ENCODE peak calls at places on chromosomes 16 and 17, in nine cellular contexts. One of them, this sample, is unnamed.

GRCh38 chr16:46830417-46830901 is 521 bp downstream of the C16orf87 start:
- DNase-seq in SIG-M5: no peak
- DNase-seq in mucosa of descending colon: peak; percentile 73
- DNase-seq in activated CD4-positive, alpha-beta memory T cell treated with anti-CD3 and anti-CD28 coated beads, Interleukin-2, amount 10 ng/mL, durations not matched to agents 7 days and 5 days: peak; percentile 51
- DNase-seq in ELR: peak; percentile 50
- DNase-seq in left ventricle myocardium superior: peak; percentile 64
- DNase-seq in Peyer's patch: peak; percentile 47
- DNase-seq in CD14-positive monocyte: no peak
- DNase-seq in immature natural killer cell: no peak
- DNase-seq in this sample: no peak

GRCh38 chr16:29662729-29663019 is 373 bp upstream of the SPN start:
- DNase-seq in left ventricle myocardium superior: no peak
- DNase-seq in CD14-positive monocyte: no peak
- DNase-seq in SIG-M5: no peak
- DNase-seq in immature natural killer cell: peak; percentile 80
- DNase-seq in activated CD4-positive, alpha-beta memory T cell treated with anti-CD3 and anti-CD28 coated beads, Interleukin-2, amount 10 ng/mL, durations not matched to agents 7 days and 5 days: peak; percentile 64
- DNase-seq in mucosa of descending colon: peak; percentile 53
- DNase-seq in Peyer's patch: peak; percentile 72
- DNase-seq in ELR: no peak
- DNase-seq in this sample: no peak

GRCh38 chr16:54176376-54176901 is 110.1 kb downstream of the IRX3 start:
- DNase-seq in SIG-M5: no peak
- DNase-seq in Peyer's patch: no peak
- DNase-seq in immature natural killer cell: no peak
- DNase-seq in mucosa of descending colon: no peak
- DNase-seq in left ventricle myocardium superior: no peak
- DNase-seq in ELR: no peak
- DNase-seq in CD14-positive monocyte: no peak
- DNase-seq in activated CD4-positive, alpha-beta memory T cell treated with anti-CD3 and anti-CD28 coated beads, Interleukin-2, amount 10 ng/mL, durations not matched to agents 7 days and 5 days: no peak
- DNase-seq in this sample: no peak

GRCh38 chr16:89921699-89922476 is 1.3 kb upstream of the TUBB3 start:
- DNase-seq in Peyer's patch: peak; percentile 23
- DNase-seq in mucosa of descending colon: peak; percentile 61
- DNase-seq in SIG-M5: no peak
- DNase-seq in ELR: peak; percentile 99
- DNase-seq in immature natural killer cell: no peak
- DNase-seq in left ventricle myocardium superior: peak; percentile 88
- DNase-seq in activated CD4-positive, alpha-beta memory T cell treated with anti-CD3 and anti-CD28 coated beads, Interleukin-2, amount 10 ng/mL, durations not matched to agents 7 days and 5 days: peak; percentile 54
- DNase-seq in CD14-positive monocyte: peak; percentile 53
- DNase-seq in this sample: peak; percentile 85

GRCh38 chr17:27762527-27763305 is 37.6 kb downstream of the NOS2 start:
- DNase-seq in immature natural killer cell: no peak
- DNase-seq in Peyer's patch: no peak
- DNase-seq in SIG-M5: no peak
- DNase-seq in CD14-positive monocyte: no peak
- DNase-seq in ELR: peak; percentile 36
- DNase-seq in mucosa of descending colon: no peak
- DNase-seq in left ventricle myocardium superior: no peak
- DNase-seq in activated CD4-positive, alpha-beta memory T cell treated with anti-CD3 and anti-CD28 coated beads, Interleukin-2, amount 10 ng/mL, durations not matched to agents 7 days and 5 days: peak; percentile 38
- DNase-seq in this sample: no peak

GRCh38 chr16:88762941-88763340 is 22.1 kb downstream of the PIEZO1 start:
- DNase-seq in immature natural killer cell: no peak
- DNase-seq in SIG-M5: no peak
- DNase-seq in left ventricle myocardium superior: no peak
- DNase-seq in CD14-positive monocyte: no peak
- DNase-seq in activated CD4-positive, alpha-beta memory T cell treated with anti-CD3 and anti-CD28 coated beads, Interleukin-2, amount 10 ng/mL, durations not matched to agents 7 days and 5 days: no peak
- DNase-seq in Peyer's patch: no peak
- DNase-seq in mucosa of descending colon: no peak
- DNase-seq in ELR: no peak
- DNase-seq in this sample: no peak

GRCh38 chr17:48179071-48179945 is 71.7 kb downstream of the SNX11 start:
- DNase-seq in immature natural killer cell: no peak
- DNase-seq in mucosa of descending colon: no peak
- DNase-seq in ELR: no peak
- DNase-seq in Peyer's patch: no peak
- DNase-seq in left ventricle myocardium superior: no peak
- DNase-seq in SIG-M5: no peak
- DNase-seq in CD14-positive monocyte: no peak
- DNase-seq in activated CD4-positive, alpha-beta memory T cell treated with anti-CD3 and anti-CD28 coated beads, Interleukin-2, amount 10 ng/mL, durations not matched to agents 7 days and 5 days: no peak
- DNase-seq in this sample: no peak

GRCh38 chr17:28426081-28426519 is 20.1 kb upstream of the SLC46A1 start:
- DNase-seq in SIG-M5: no peak
- DNase-seq in immature natural killer cell: no peak
- DNase-seq in mucosa of descending colon: peak; percentile 44
- DNase-seq in ELR: peak; percentile 45
- DNase-seq in left ventricle myocardium superior: no peak
- DNase-seq in CD14-positive monocyte: no peak
- DNase-seq in Peyer's patch: no peak
- DNase-seq in activated CD4-positive, alpha-beta memory T cell treated with anti-CD3 and anti-CD28 coated beads, Interleukin-2, amount 10 ng/mL, durations not matched to agents 7 days and 5 days: no peak
- DNase-seq in this sample: no peak

GRCh38 chr17:6164996-6165395 is 94.8 kb downstream of the WSCD1 start:
- DNase-seq in activated CD4-positive, alpha-beta memory T cell treated with anti-CD3 and anti-CD28 coated beads, Interleukin-2, amount 10 ng/mL, durations not matched to agents 7 days and 5 days: no peak
- DNase-seq in ELR: no peak
- DNase-seq in CD14-positive monocyte: no peak
- DNase-seq in left ventricle myocardium superior: no peak
- DNase-seq in Peyer's patch: no peak
- DNase-seq in mucosa of descending colon: no peak
- DNase-seq in SIG-M5: no peak
- DNase-seq in immature natural killer cell: no peak
- DNase-seq in this sample: no peak

GRCh38 chr17:40450175-40450574 is 6.9 kb downstream of the IGFBP4 start:
- DNase-seq in immature natural killer cell: no peak
- DNase-seq in activated CD4-positive, alpha-beta memory T cell treated with anti-CD3 and anti-CD28 coated beads, Interleukin-2, amount 10 ng/mL, durations not matched to agents 7 days and 5 days: peak; percentile 43
- DNase-seq in left ventricle myocardium superior: peak; percentile 39
- DNase-seq in mucosa of descending colon: peak; percentile 82
- DNase-seq in Peyer's patch: peak; percentile 38
- DNase-seq in SIG-M5: no peak
- DNase-seq in ELR: peak; percentile 66
- DNase-seq in CD14-positive monocyte: no peak
- DNase-seq in this sample: no peak

GRCh38 chr16:85042126-85042525 is 14.5 kb downstream of the KIAA0513 start:
- DNase-seq in left ventricle myocardium superior: no peak
- DNase-seq in mucosa of descending colon: no peak
- DNase-seq in SIG-M5: no peak
- DNase-seq in Peyer's patch: no peak
- DNase-seq in ELR: no peak
- DNase-seq in immature natural killer cell: no peak
- DNase-seq in activated CD4-positive, alpha-beta memory T cell treated with anti-CD3 and anti-CD28 coated beads, Interleukin-2, amount 10 ng/mL, durations not matched to agents 7 days and 5 days: no peak
- DNase-seq in CD14-positive monocyte: no peak
- DNase-seq in this sample: no peak

GRCh38 chr16:79093554-79093967 is 507.0 kb downstream of the MAF start:
- DNase-seq in mucosa of descending colon: no peak
- DNase-seq in left ventricle myocardium superior: no peak
- DNase-seq in activated CD4-positive, alpha-beta memory T cell treated with anti-CD3 and anti-CD28 coated beads, Interleukin-2, amount 10 ng/mL, durations not matched to agents 7 days and 5 days: peak; percentile 47
- DNase-seq in immature natural killer cell: peak; percentile 63
- DNase-seq in CD14-positive monocyte: peak; percentile 84
- DNase-seq in Peyer's patch: peak; percentile 43
- DNase-seq in SIG-M5: peak; percentile 78
- DNase-seq in ELR: no peak
- DNase-seq in this sample: no peak

GRCh38 chr16:89048871-89049422 is 44.7 kb upstream of the ACSF3 start:
- DNase-seq in ELR: no peak
- DNase-seq in activated CD4-positive, alpha-beta memory T cell treated with anti-CD3 and anti-CD28 coated beads, Interleukin-2, amount 10 ng/mL, durations not matched to agents 7 days and 5 days: no peak
- DNase-seq in CD14-positive monocyte: no peak
- DNase-seq in mucosa of descending colon: peak; percentile 19
- DNase-seq in Peyer's patch: no peak
- DNase-seq in SIG-M5: no peak
- DNase-seq in immature natural killer cell: no peak
- DNase-seq in left ventricle myocardium superior: peak; percentile 15
- DNase-seq in this sample: no peak

GRCh38 chr16:89210165-89210903 is 7.2 kb upstream of the ZNF778 start:
- DNase-seq in ELR: no peak
- DNase-seq in Peyer's patch: no peak
- DNase-seq in CD14-positive monocyte: no peak
- DNase-seq in left ventricle myocardium superior: no peak
- DNase-seq in immature natural killer cell: no peak
- DNase-seq in mucosa of descending colon: no peak
- DNase-seq in SIG-M5: no peak
- DNase-seq in activated CD4-positive, alpha-beta memory T cell treated with anti-CD3 and anti-CD28 coated beads, Interleukin-2, amount 10 ng/mL, durations not matched to agents 7 days and 5 days: no peak
- DNase-seq in this sample: no peak

GRCh38 chr17:37607637-37608368 is 1.4 kb downstream of the SYNRG start:
- DNase-seq in immature natural killer cell: peak; percentile 60
- DNase-seq in SIG-M5: no peak
- DNase-seq in Peyer's patch: peak; percentile 65
- DNase-seq in mucosa of descending colon: peak; percentile 39
- DNase-seq in left ventricle myocardium superior: no peak
- DNase-seq in CD14-positive monocyte: no peak
- DNase-seq in activated CD4-positive, alpha-beta memory T cell treated with anti-CD3 and anti-CD28 coated beads, Interleukin-2, amount 10 ng/mL, durations not matched to agents 7 days and 5 days: peak; percentile 42
- DNase-seq in ELR: no peak
- DNase-seq in this sample: no peak

GRCh38 chr17:82372591-82373452 is 1.3 kb downstream of the UTS2R start:
- DNase-seq in CD14-positive monocyte: no peak
- DNase-seq in left ventricle myocardium superior: no peak
- DNase-seq in Peyer's patch: no peak
- DNase-seq in immature natural killer cell: no peak
- DNase-seq in SIG-M5: no peak
- DNase-seq in ELR: no peak
- DNase-seq in mucosa of descending colon: no peak
- DNase-seq in activated CD4-positive, alpha-beta memory T cell treated with anti-CD3 and anti-CD28 coated beads, Interleukin-2, amount 10 ng/mL, durations not matched to agents 7 days and 5 days: no peak
- DNase-seq in this sample: no peak

GRCh38 chr17:12421646-12422306 is 243.9 kb upstream of the MYOCD start:
- DNase-seq in activated CD4-positive, alpha-beta memory T cell treated with anti-CD3 and anti-CD28 coated beads, Interleukin-2, amount 10 ng/mL, durations not matched to agents 7 days and 5 days: no peak
- DNase-seq in SIG-M5: no peak
- DNase-seq in immature natural killer cell: no peak
- DNase-seq in left ventricle myocardium superior: no peak
- DNase-seq in Peyer's patch: no peak
- DNase-seq in mucosa of descending colon: no peak
- DNase-seq in CD14-positive monocyte: no peak
- DNase-seq in ELR: no peak
- DNase-seq in this sample: no peak

GRCh38 chr17:41402161-41402560 is 4.8 kb upstream of the KRT31 start:
- DNase-seq in SIG-M5: no peak
- DNase-seq in mucosa of descending colon: no peak
- DNase-seq in Peyer's patch: no peak
- DNase-seq in immature natural killer cell: no peak
- DNase-seq in left ventricle myocardium superior: no peak
- DNase-seq in CD14-positive monocyte: no peak
- DNase-seq in ELR: peak; percentile 25
- DNase-seq in activated CD4-positive, alpha-beta memory T cell treated with anti-CD3 and anti-CD28 coated beads, Interleukin-2, amount 10 ng/mL, durations not matched to agents 7 days and 5 days: no peak
- DNase-seq in this sample: no peak

GRCh38 chr16:52869243-52869642 is 183.5 kb downstream of the CHD9NB start:
- DNase-seq in left ventricle myocardium superior: no peak
- DNase-seq in activated CD4-positive, alpha-beta memory T cell treated with anti-CD3 and anti-CD28 coated beads, Interleukin-2, amount 10 ng/mL, durations not matched to agents 7 days and 5 days: no peak
- DNase-seq in CD14-positive monocyte: no peak
- DNase-seq in immature natural killer cell: no peak
- DNase-seq in SIG-M5: no peak
- DNase-seq in mucosa of descending colon: no peak
- DNase-seq in ELR: no peak
- DNase-seq in Peyer's patch: no peak
- DNase-seq in this sample: no peak

GRCh38 chr17:808003-808294 is 25.8 kb downstream of the MRM3 start:
- DNase-seq in left ventricle myocardium superior: no peak
- DNase-seq in Peyer's patch: no peak
- DNase-seq in activated CD4-positive, alpha-beta memory T cell treated with anti-CD3 and anti-CD28 coated beads, Interleukin-2, amount 10 ng/mL, durations not matched to agents 7 days and 5 days: no peak
- DNase-seq in ELR: no peak
- DNase-seq in CD14-positive monocyte: no peak
- DNase-seq in SIG-M5: no peak
- DNase-seq in mucosa of descending colon: no peak
- DNase-seq in immature natural killer cell: no peak
- DNase-seq in this sample: no peak

GRCh38 chr16:30184430-30185140 is 1.2 kb downstream of the CORO1A start:
- DNase-seq in ELR: no peak
- DNase-seq in SIG-M5: no peak
- DNase-seq in left ventricle myocardium superior: peak; percentile 53
- DNase-seq in CD14-positive monocyte: peak; percentile 57
- DNase-seq in Peyer's patch: peak; percentile 62
- DNase-seq in mucosa of descending colon: peak; percentile 42
- DNase-seq in immature natural killer cell: no peak
- DNase-seq in activated CD4-positive, alpha-beta memory T cell treated with anti-CD3 and anti-CD28 coated beads, Interleukin-2, amount 10 ng/mL, durations not matched to agents 7 days and 5 days: no peak
- DNase-seq in this sample: peak; percentile 54

GRCh38 chr17:43696891-43697290 is 35.2 kb upstream of the MEOX1 start:
- DNase-seq in CD14-positive monocyte: no peak
- DNase-seq in left ventricle myocardium superior: no peak
- DNase-seq in activated CD4-positive, alpha-beta memory T cell treated with anti-CD3 and anti-CD28 coated beads, Interleukin-2, amount 10 ng/mL, durations not matched to agents 7 days and 5 days: no peak
- DNase-seq in mucosa of descending colon: no peak
- DNase-seq in ELR: no peak
- DNase-seq in immature natural killer cell: no peak
- DNase-seq in SIG-M5: no peak
- DNase-seq in Peyer's patch: no peak
- DNase-seq in this sample: no peak

GRCh38 chr17:38539386-38539785 is 66.4 kb downstream of the SRCIN1 start:
- DNase-seq in immature natural killer cell: no peak
- DNase-seq in SIG-M5: no peak
- DNase-seq in Peyer's patch: no peak
- DNase-seq in ELR: no peak
- DNase-seq in left ventricle myocardium superior: no peak
- DNase-seq in mucosa of descending colon: no peak
- DNase-seq in activated CD4-positive, alpha-beta memory T cell treated with anti-CD3 and anti-CD28 coated beads, Interleukin-2, amount 10 ng/mL, durations not matched to agents 7 days and 5 days: no peak
- DNase-seq in CD14-positive monocyte: no peak
- DNase-seq in this sample: no peak

GRCh38 chr16:16029431-16030011 is 80.1 kb downstream of the ABCC1 start:
- DNase-seq in CD14-positive monocyte: no peak
- DNase-seq in activated CD4-positive, alpha-beta memory T cell treated with anti-CD3 and anti-CD28 coated beads, Interleukin-2, amount 10 ng/mL, durations not matched to agents 7 days and 5 days: no peak
- DNase-seq in mucosa of descending colon: no peak
- DNase-seq in SIG-M5: no peak
- DNase-seq in Peyer's patch: no peak
- DNase-seq in immature natural killer cell: no peak
- DNase-seq in ELR: no peak
- DNase-seq in left ventricle myocardium superior: no peak
- DNase-seq in this sample: no peak

GRCh38 chr17:81025065-81025751 is 9.7 kb upstream of the BAIAP2 start:
- DNase-seq in Peyer's patch: no peak
- DNase-seq in ELR: no peak
- DNase-seq in CD14-positive monocyte: peak; percentile 27
- DNase-seq in SIG-M5: no peak
- DNase-seq in left ventricle myocardium superior: peak; percentile 2
- DNase-seq in activated CD4-positive, alpha-beta memory T cell treated with anti-CD3 and anti-CD28 coated beads, Interleukin-2, amount 10 ng/mL, durations not matched to agents 7 days and 5 days: no peak
- DNase-seq in mucosa of descending colon: peak; percentile 19
- DNase-seq in immature natural killer cell: no peak
- DNase-seq in this sample: no peak

GRCh38 chr17:58335061-58335731 is 6.6 kb upstream of the TSPOAP1 start:
- DNase-seq in immature natural killer cell: no peak
- DNase-seq in activated CD4-positive, alpha-beta memory T cell treated with anti-CD3 and anti-CD28 coated beads, Interleukin-2, amount 10 ng/mL, durations not matched to agents 7 days and 5 days: peak; percentile 64
- DNase-seq in ELR: no peak
- DNase-seq in CD14-positive monocyte: peak; percentile 50
- DNase-seq in left ventricle myocardium superior: no peak
- DNase-seq in SIG-M5: no peak
- DNase-seq in mucosa of descending colon: peak; percentile 34
- DNase-seq in Peyer's patch: peak; percentile 68
- DNase-seq in this sample: no peak

GRCh38 chr16:89363621-89364393 is 126.6 kb downstream of the ANKRD11 start:
- DNase-seq in left ventricle myocardium superior: peak; percentile 44
- DNase-seq in immature natural killer cell: peak; percentile 32
- DNase-seq in activated CD4-positive, alpha-beta memory T cell treated with anti-CD3 and anti-CD28 coated beads, Interleukin-2, amount 10 ng/mL, durations not matched to agents 7 days and 5 days: peak; percentile 63
- DNase-seq in mucosa of descending colon: no peak
- DNase-seq in Peyer's patch: peak; percentile 37
- DNase-seq in ELR: peak; percentile 87
- DNase-seq in SIG-M5: no peak
- DNase-seq in CD14-positive monocyte: peak; percentile 72
- DNase-seq in this sample: no peak

GRCh38 chr16:85898521-85899442 is at the start of gene IRF8:
- DNase-seq in ELR: no peak
- DNase-seq in activated CD4-positive, alpha-beta memory T cell treated with anti-CD3 and anti-CD28 coated beads, Interleukin-2, amount 10 ng/mL, durations not matched to agents 7 days and 5 days: peak; percentile 56
- DNase-seq in Peyer's patch: peak; percentile 89
- DNase-seq in mucosa of descending colon: peak; percentile 91
- DNase-seq in left ventricle myocardium superior: peak; percentile 86
- DNase-seq in CD14-positive monocyte: peak; percentile 74
- DNase-seq in SIG-M5: no peak
- DNase-seq in immature natural killer cell: peak; percentile 86
- DNase-seq in this sample: peak; percentile 77

GRCh38 chr16:47060596-47060995 is 83.1 kb downstream of the NETO2 start:
- DNase-seq in CD14-positive monocyte: no peak
- DNase-seq in immature natural killer cell: no peak
- DNase-seq in left ventricle myocardium superior: no peak
- DNase-seq in activated CD4-positive, alpha-beta memory T cell treated with anti-CD3 and anti-CD28 coated beads, Interleukin-2, amount 10 ng/mL, durations not matched to agents 7 days and 5 days: no peak
- DNase-seq in ELR: no peak
- DNase-seq in Peyer's patch: no peak
- DNase-seq in mucosa of descending colon: no peak
- DNase-seq in SIG-M5: no peak
- DNase-seq in this sample: no peak

GRCh38 chr17:67549787-67550186 is 167.9 kb upstream of the NOL11 start:
- DNase-seq in mucosa of descending colon: no peak
- DNase-seq in SIG-M5: no peak
- DNase-seq in Peyer's patch: no peak
- DNase-seq in immature natural killer cell: no peak
- DNase-seq in left ventricle myocardium superior: no peak
- DNase-seq in activated CD4-positive, alpha-beta memory T cell treated with anti-CD3 and anti-CD28 coated beads, Interleukin-2, amount 10 ng/mL, durations not matched to agents 7 days and 5 days: no peak
- DNase-seq in CD14-positive monocyte: no peak
- DNase-seq in ELR: no peak
- DNase-seq in this sample: no peak